ENCODE peak calls at places on chromosome 15, in nine cellular contexts. One of them, this sample, is unnamed.

GRCh38 chr15:91561371-91562100 is 292.0 kb upstream of the SLCO3A1 start:
- DNase-seq in OCI-LY7: no peak
- DNase-seq in NCI-H460: peak; percentile 8
- DNase-seq in ureter: no peak
- DNase-seq in LHCN-M2: no peak
- DNase-seq in NCI-H2171 treated with DMSO at 0.1 percent for 48 hours: no peak
- DNase-seq in LoVo: no peak
- DNase-seq in T-helper 17 cell: no peak
- DNase-seq in stimulated activated CD8-positive, alpha-beta memory T cell treated with anti-CD3 and anti-CD28 coated beads, Interleukin-15, amount 100 ng/mL, for 1 hour: no peak
- DNase-seq in this sample: no peak

GRCh38 chr15:34889486-34889885 is 80.1 kb downstream of the AQR start:
- DNase-seq in LHCN-M2: no peak
- DNase-seq in stimulated activated CD8-positive, alpha-beta memory T cell treated with anti-CD3 and anti-CD28 coated beads, Interleukin-15, amount 100 ng/mL, for 1 hour: no peak
- DNase-seq in T-helper 17 cell: no peak
- DNase-seq in NCI-H2171 treated with DMSO at 0.1 percent for 48 hours: no peak
- DNase-seq in LoVo: no peak
- DNase-seq in NCI-H460: no peak
- DNase-seq in OCI-LY7: no peak
- DNase-seq in ureter: no peak
- DNase-seq in this sample: no peak

GRCh38 chr15:31382693-31383005 is 56.0 kb downstream of the KLF13 start:
- DNase-seq in NCI-H2171 treated with DMSO at 0.1 percent for 48 hours: no peak
- DNase-seq in stimulated activated CD8-positive, alpha-beta memory T cell treated with anti-CD3 and anti-CD28 coated beads, Interleukin-15, amount 100 ng/mL, for 1 hour: no peak
- DNase-seq in ureter: no peak
- DNase-seq in NCI-H460: no peak
- DNase-seq in T-helper 17 cell: no peak
- DNase-seq in LHCN-M2: no peak
- DNase-seq in OCI-LY7: no peak
- DNase-seq in LoVo: no peak
- DNase-seq in this sample: no peak

GRCh38 chr15:74807302-74807701 is 5.3 kb upstream of the LMAN1L start:
- DNase-seq in OCI-LY7: no peak
- DNase-seq in stimulated activated CD8-positive, alpha-beta memory T cell treated with anti-CD3 and anti-CD28 coated beads, Interleukin-15, amount 100 ng/mL, for 1 hour: no peak
- DNase-seq in LHCN-M2: no peak
- DNase-seq in T-helper 17 cell: no peak
- DNase-seq in NCI-H2171 treated with DMSO at 0.1 percent for 48 hours: no peak
- DNase-seq in LoVo: no peak
- DNase-seq in ureter: no peak
- DNase-seq in NCI-H460: no peak
- DNase-seq in this sample: no peak

GRCh38 chr15:57462391-57462790 is 86.1 kb downstream of the CGNL1 start:
- DNase-seq in ureter: no peak
- DNase-seq in NCI-H2171 treated with DMSO at 0.1 percent for 48 hours: no peak
- DNase-seq in LoVo: no peak
- DNase-seq in stimulated activated CD8-positive, alpha-beta memory T cell treated with anti-CD3 and anti-CD28 coated beads, Interleukin-15, amount 100 ng/mL, for 1 hour: no peak
- DNase-seq in OCI-LY7: no peak
- DNase-seq in T-helper 17 cell: no peak
- DNase-seq in LHCN-M2: peak; percentile 24
- DNase-seq in NCI-H460: no peak
- DNase-seq in this sample: no peak

GRCh38 chr15:43402255-43402654 is 31.4 kb downstream of the TUBGCP4 start:
- DNase-seq in OCI-LY7: no peak
- DNase-seq in LHCN-M2: no peak
- DNase-seq in stimulated activated CD8-positive, alpha-beta memory T cell treated with anti-CD3 and anti-CD28 coated beads, Interleukin-15, amount 100 ng/mL, for 1 hour: no peak
- DNase-seq in ureter: no peak
- DNase-seq in T-helper 17 cell: no peak
- DNase-seq in LoVo: no peak
- DNase-seq in NCI-H2171 treated with DMSO at 0.1 percent for 48 hours: no peak
- DNase-seq in NCI-H460: no peak
- DNase-seq in this sample: no peak

GRCh38 chr15:96695426-96695825 is 364.9 kb downstream of the NR2F2 start:
- DNase-seq in ureter: no peak
- DNase-seq in stimulated activated CD8-positive, alpha-beta memory T cell treated with anti-CD3 and anti-CD28 coated beads, Interleukin-15, amount 100 ng/mL, for 1 hour: no peak
- DNase-seq in LoVo: no peak
- DNase-seq in T-helper 17 cell: no peak
- DNase-seq in LHCN-M2: no peak
- DNase-seq in NCI-H2171 treated with DMSO at 0.1 percent for 48 hours: no peak
- DNase-seq in OCI-LY7: no peak
- DNase-seq in NCI-H460: no peak
- DNase-seq in this sample: no peak

GRCh38 chr15:60384526-60385127 is 13.2 kb downstream of the ANXA2 start:
- DNase-seq in LoVo: no peak
- DNase-seq in LHCN-M2: no peak
- DNase-seq in ureter: no peak
- DNase-seq in NCI-H460: no peak
- DNase-seq in OCI-LY7: no peak
- DNase-seq in NCI-H2171 treated with DMSO at 0.1 percent for 48 hours: no peak
- DNase-seq in stimulated activated CD8-positive, alpha-beta memory T cell treated with anti-CD3 and anti-CD28 coated beads, Interleukin-15, amount 100 ng/mL, for 1 hour: no peak
- DNase-seq in T-helper 17 cell: no peak
- DNase-seq in this sample: no peak

GRCh38 chr15:45719490-45719889 is 84.7 kb downstream of the SQOR start:
- DNase-seq in OCI-LY7: no peak
- DNase-seq in stimulated activated CD8-positive, alpha-beta memory T cell treated with anti-CD3 and anti-CD28 coated beads, Interleukin-15, amount 100 ng/mL, for 1 hour: no peak
- DNase-seq in NCI-H2171 treated with DMSO at 0.1 percent for 48 hours: no peak
- DNase-seq in ureter: no peak
- DNase-seq in LoVo: no peak
- DNase-seq in NCI-H460: no peak
- DNase-seq in T-helper 17 cell: no peak
- DNase-seq in LHCN-M2: no peak
- DNase-seq in this sample: no peak

GRCh38 chr15:83694030-83694429 is 40.1 kb downstream of the ADAMTSL3 start:
- DNase-seq in NCI-H460: no peak
- DNase-seq in LoVo: no peak
- DNase-seq in NCI-H2171 treated with DMSO at 0.1 percent for 48 hours: no peak
- DNase-seq in stimulated activated CD8-positive, alpha-beta memory T cell treated with anti-CD3 and anti-CD28 coated beads, Interleukin-15, amount 100 ng/mL, for 1 hour: no peak
- DNase-seq in LHCN-M2: peak; percentile 52
- DNase-seq in T-helper 17 cell: no peak
- DNase-seq in OCI-LY7: no peak
- DNase-seq in ureter: no peak
- DNase-seq in this sample: no peak

GRCh38 chr15:90248760-90249122 is 615 bp upstream of the TTLL13 start:
- DNase-seq in LHCN-M2: no peak
- DNase-seq in stimulated activated CD8-positive, alpha-beta memory T cell treated with anti-CD3 and anti-CD28 coated beads, Interleukin-15, amount 100 ng/mL, for 1 hour: no peak
- DNase-seq in NCI-H2171 treated with DMSO at 0.1 percent for 48 hours: no peak
- DNase-seq in ureter: no peak
- DNase-seq in OCI-LY7: no peak
- DNase-seq in LoVo: no peak
- DNase-seq in NCI-H460: no peak
- DNase-seq in T-helper 17 cell: no peak
- DNase-seq in this sample: no peak

GRCh38 chr15:44157679-44158078 is 37.4 kb downstream of the FRMD5 start:
- DNase-seq in LoVo: peak; percentile 86
- DNase-seq in NCI-H2171 treated with DMSO at 0.1 percent for 48 hours: no peak
- DNase-seq in T-helper 17 cell: no peak
- DNase-seq in NCI-H460: no peak
- DNase-seq in LHCN-M2: peak; percentile 97
- DNase-seq in OCI-LY7: no peak
- DNase-seq in ureter: no peak
- DNase-seq in stimulated activated CD8-positive, alpha-beta memory T cell treated with anti-CD3 and anti-CD28 coated beads, Interleukin-15, amount 100 ng/mL, for 1 hour: no peak
- DNase-seq in this sample: no peak

GRCh38 chr15:87943629-87944028 is 312.9 kb downstream of the NTRK3 start:
- DNase-seq in NCI-H2171 treated with DMSO at 0.1 percent for 48 hours: no peak
- DNase-seq in OCI-LY7: no peak
- DNase-seq in LoVo: no peak
- DNase-seq in T-helper 17 cell: no peak
- DNase-seq in stimulated activated CD8-positive, alpha-beta memory T cell treated with anti-CD3 and anti-CD28 coated beads, Interleukin-15, amount 100 ng/mL, for 1 hour: no peak
- DNase-seq in ureter: no peak
- DNase-seq in LHCN-M2: no peak
- DNase-seq in NCI-H460: no peak
- DNase-seq in this sample: no peak

GRCh38 chr15:70608156-70608555 is 155.2 kb downstream of the UACA start:
- DNase-seq in ureter: no peak
- DNase-seq in stimulated activated CD8-positive, alpha-beta memory T cell treated with anti-CD3 and anti-CD28 coated beads, Interleukin-15, amount 100 ng/mL, for 1 hour: no peak
- DNase-seq in NCI-H460: no peak
- DNase-seq in T-helper 17 cell: no peak
- DNase-seq in OCI-LY7: no peak
- DNase-seq in LoVo: no peak
- DNase-seq in NCI-H2171 treated with DMSO at 0.1 percent for 48 hours: peak; percentile 50
- DNase-seq in LHCN-M2: no peak
- DNase-seq in this sample: no peak

GRCh38 chr15:69881310-69881660 is 216.4 kb downstream of the TLE3 start:
- DNase-seq in OCI-LY7: peak; percentile 84
- DNase-seq in LHCN-M2: no peak
- DNase-seq in ureter: no peak
- DNase-seq in NCI-H2171 treated with DMSO at 0.1 percent for 48 hours: peak; percentile 64
- DNase-seq in T-helper 17 cell: no peak
- DNase-seq in stimulated activated CD8-positive, alpha-beta memory T cell treated with anti-CD3 and anti-CD28 coated beads, Interleukin-15, amount 100 ng/mL, for 1 hour: no peak
- DNase-seq in LoVo: no peak
- DNase-seq in NCI-H460: no peak
- DNase-seq in this sample: no peak

GRCh38 chr15:43828061-43828657 is 1.4 kb downstream of the WDR76 start:
- DNase-seq in LoVo: no peak
- DNase-seq in ureter: no peak
- DNase-seq in NCI-H2171 treated with DMSO at 0.1 percent for 48 hours: no peak
- DNase-seq in LHCN-M2: peak; percentile 37
- DNase-seq in T-helper 17 cell: no peak
- DNase-seq in NCI-H460: no peak
- DNase-seq in stimulated activated CD8-positive, alpha-beta memory T cell treated with anti-CD3 and anti-CD28 coated beads, Interleukin-15, amount 100 ng/mL, for 1 hour: no peak
- DNase-seq in OCI-LY7: peak; percentile 64
- DNase-seq in this sample: no peak

GRCh38 chr15:78129098-78130011 is 1.9 kb downstream of the CIB2 start:
- DNase-seq in NCI-H460: no peak
- DNase-seq in stimulated activated CD8-positive, alpha-beta memory T cell treated with anti-CD3 and anti-CD28 coated beads, Interleukin-15, amount 100 ng/mL, for 1 hour: no peak
- DNase-seq in LHCN-M2: no peak
- DNase-seq in LoVo: no peak
- DNase-seq in T-helper 17 cell: no peak
- DNase-seq in NCI-H2171 treated with DMSO at 0.1 percent for 48 hours: peak; percentile 82
- DNase-seq in OCI-LY7: no peak
- DNase-seq in ureter: no peak
- DNase-seq in this sample: no peak

GRCh38 chr15:71532994-71533393 is 277.4 kb upstream of the NR2E3 start:
- DNase-seq in NCI-H2171 treated with DMSO at 0.1 percent for 48 hours: peak; percentile 67
- DNase-seq in LoVo: peak; percentile 18
- DNase-seq in OCI-LY7: peak; percentile 27
- DNase-seq in LHCN-M2: peak; percentile 35
- DNase-seq in T-helper 17 cell: no peak
- DNase-seq in NCI-H460: peak; percentile 6
- DNase-seq in stimulated activated CD8-positive, alpha-beta memory T cell treated with anti-CD3 and anti-CD28 coated beads, Interleukin-15, amount 100 ng/mL, for 1 hour: no peak
- DNase-seq in ureter: no peak
- DNase-seq in this sample: peak; percentile 2

GRCh38 chr15:89575656-89576416 is 567 bp downstream of the TICRR start:
- DNase-seq in ureter: no peak
- DNase-seq in T-helper 17 cell: no peak
- DNase-seq in stimulated activated CD8-positive, alpha-beta memory T cell treated with anti-CD3 and anti-CD28 coated beads, Interleukin-15, amount 100 ng/mL, for 1 hour: no peak
- DNase-seq in NCI-H2171 treated with DMSO at 0.1 percent for 48 hours: peak; percentile 16
- DNase-seq in LHCN-M2: peak; percentile 27
- DNase-seq in LoVo: no peak
- DNase-seq in NCI-H460: no peak
- DNase-seq in OCI-LY7: peak; percentile 25
- DNase-seq in this sample: no peak

GRCh38 chr15:66580643-66581042 is 14.8 kb upstream of the LCTL start:
- DNase-seq in stimulated activated CD8-positive, alpha-beta memory T cell treated with anti-CD3 and anti-CD28 coated beads, Interleukin-15, amount 100 ng/mL, for 1 hour: no peak
- DNase-seq in OCI-LY7: no peak
- DNase-seq in NCI-H2171 treated with DMSO at 0.1 percent for 48 hours: no peak
- DNase-seq in LoVo: no peak
- DNase-seq in LHCN-M2: peak; percentile 40
- DNase-seq in NCI-H460: no peak
- DNase-seq in T-helper 17 cell: no peak
- DNase-seq in ureter: no peak
- DNase-seq in this sample: no peak

GRCh38 chr15:36414670-36415069 is 164.8 kb upstream of the CDIN1 start:
- DNase-seq in LHCN-M2: no peak
- DNase-seq in T-helper 17 cell: no peak
- DNase-seq in LoVo: no peak
- DNase-seq in NCI-H2171 treated with DMSO at 0.1 percent for 48 hours: no peak
- DNase-seq in stimulated activated CD8-positive, alpha-beta memory T cell treated with anti-CD3 and anti-CD28 coated beads, Interleukin-15, amount 100 ng/mL, for 1 hour: no peak
- DNase-seq in ureter: no peak
- DNase-seq in OCI-LY7: no peak
- DNase-seq in NCI-H460: no peak
- DNase-seq in this sample: no peak

GRCh38 chr15:33045066-33045810 is 149.3 kb downstream of the FMN1 start:
- DNase-seq in NCI-H460: no peak
- DNase-seq in T-helper 17 cell: no peak
- DNase-seq in LHCN-M2: peak; percentile 42
- DNase-seq in stimulated activated CD8-positive, alpha-beta memory T cell treated with anti-CD3 and anti-CD28 coated beads, Interleukin-15, amount 100 ng/mL, for 1 hour: no peak
- DNase-seq in ureter: no peak
- DNase-seq in LoVo: no peak
- DNase-seq in NCI-H2171 treated with DMSO at 0.1 percent for 48 hours: peak; percentile 28
- DNase-seq in OCI-LY7: no peak
- DNase-seq in this sample: no peak

GRCh38 chr15:42576776-42577175 is 1.4 kb downstream of the STARD9 start:
- DNase-seq in NCI-H2171 treated with DMSO at 0.1 percent for 48 hours: peak; percentile 7
- DNase-seq in stimulated activated CD8-positive, alpha-beta memory T cell treated with anti-CD3 and anti-CD28 coated beads, Interleukin-15, amount 100 ng/mL, for 1 hour: no peak
- DNase-seq in LHCN-M2: no peak
- DNase-seq in LoVo: no peak
- DNase-seq in ureter: no peak
- DNase-seq in OCI-LY7: peak; percentile 36
- DNase-seq in NCI-H460: no peak
- DNase-seq in T-helper 17 cell: no peak
- DNase-seq in this sample: no peak

GRCh38 chr15:47477253-47477652 is 240.1 kb upstream of the SEMA6D start:
- DNase-seq in NCI-H2171 treated with DMSO at 0.1 percent for 48 hours: peak; percentile 54
- DNase-seq in ureter: no peak
- DNase-seq in NCI-H460: no peak
- DNase-seq in T-helper 17 cell: no peak
- DNase-seq in OCI-LY7: no peak
- DNase-seq in LoVo: no peak
- DNase-seq in LHCN-M2: no peak
- DNase-seq in stimulated activated CD8-positive, alpha-beta memory T cell treated with anti-CD3 and anti-CD28 coated beads, Interleukin-15, amount 100 ng/mL, for 1 hour: no peak
- DNase-seq in this sample: no peak

GRCh38 chr15:88274534-88275460 is 18.3 kb upstream of the NTRK3 start:
- DNase-seq in LoVo: peak; percentile 38
- DNase-seq in T-helper 17 cell: no peak
- DNase-seq in stimulated activated CD8-positive, alpha-beta memory T cell treated with anti-CD3 and anti-CD28 coated beads, Interleukin-15, amount 100 ng/mL, for 1 hour: peak; percentile 25
- DNase-seq in OCI-LY7: peak; percentile 68
- DNase-seq in ureter: peak; percentile 65
- DNase-seq in LHCN-M2: peak; percentile 29
- DNase-seq in NCI-H2171 treated with DMSO at 0.1 percent for 48 hours: peak; percentile 8
- DNase-seq in NCI-H460: peak; percentile 38
- DNase-seq in this sample: no peak

GRCh38 chr15:91099616-91100560 is at the start of gene SV2B:
- DNase-seq in NCI-H460: no peak
- DNase-seq in NCI-H2171 treated with DMSO at 0.1 percent for 48 hours: peak; percentile 52
- DNase-seq in stimulated activated CD8-positive, alpha-beta memory T cell treated with anti-CD3 and anti-CD28 coated beads, Interleukin-15, amount 100 ng/mL, for 1 hour: no peak
- DNase-seq in LoVo: no peak
- DNase-seq in ureter: no peak
- DNase-seq in LHCN-M2: no peak
- DNase-seq in OCI-LY7: no peak
- DNase-seq in T-helper 17 cell: peak; percentile 19
- DNase-seq in this sample: peak; percentile 36

GRCh38 chr15:44738340-44738984 is 2.1 kb downstream of the TRIM69 start:
- DNase-seq in OCI-LY7: peak; percentile 67
- DNase-seq in T-helper 17 cell: no peak
- DNase-seq in LoVo: peak; percentile 43
- DNase-seq in stimulated activated CD8-positive, alpha-beta memory T cell treated with anti-CD3 and anti-CD28 coated beads, Interleukin-15, amount 100 ng/mL, for 1 hour: no peak
- DNase-seq in NCI-H2171 treated with DMSO at 0.1 percent for 48 hours: peak; percentile 4
- DNase-seq in ureter: no peak
- DNase-seq in LHCN-M2: peak; percentile 65
- DNase-seq in NCI-H460: peak; percentile 61
- DNase-seq in this sample: peak; percentile 46

GRCh38 chr15:69996321-69996720 is 101.4 kb downstream of the TLE3 start:
- DNase-seq in LHCN-M2: no peak
- DNase-seq in OCI-LY7: no peak
- DNase-seq in NCI-H2171 treated with DMSO at 0.1 percent for 48 hours: peak; percentile 79
- DNase-seq in NCI-H460: no peak
- DNase-seq in stimulated activated CD8-positive, alpha-beta memory T cell treated with anti-CD3 and anti-CD28 coated beads, Interleukin-15, amount 100 ng/mL, for 1 hour: no peak
- DNase-seq in ureter: no peak
- DNase-seq in T-helper 17 cell: no peak
- DNase-seq in LoVo: no peak
- DNase-seq in this sample: no peak

GRCh38 chr15:42273900-42274692 is 863 bp upstream of the TMEM87A start:
- DNase-seq in OCI-LY7: peak; percentile 72
- DNase-seq in ureter: peak; percentile 70
- DNase-seq in T-helper 17 cell: peak; percentile 26
- DNase-seq in NCI-H2171 treated with DMSO at 0.1 percent for 48 hours: no peak
- DNase-seq in stimulated activated CD8-positive, alpha-beta memory T cell treated with anti-CD3 and anti-CD28 coated beads, Interleukin-15, amount 100 ng/mL, for 1 hour: peak; percentile 35
- DNase-seq in LoVo: peak; percentile 60
- DNase-seq in NCI-H460: no peak
- DNase-seq in LHCN-M2: peak; percentile 61
- DNase-seq in this sample: peak; percentile 29

GRCh38 chr15:89627256-89627970 is 27.9 kb downstream of the KIF7 start:
- DNase-seq in ureter: no peak
- DNase-seq in LHCN-M2: no peak
- DNase-seq in OCI-LY7: no peak
- DNase-seq in T-helper 17 cell: no peak
- DNase-seq in NCI-H460: no peak
- DNase-seq in NCI-H2171 treated with DMSO at 0.1 percent for 48 hours: no peak
- DNase-seq in LoVo: no peak
- DNase-seq in stimulated activated CD8-positive, alpha-beta memory T cell treated with anti-CD3 and anti-CD28 coated beads, Interleukin-15, amount 100 ng/mL, for 1 hour: no peak
- DNase-seq in this sample: no peak

GRCh38 chr15:25775317-25775912 is 87.7 kb downstream of the ATP10A start:
- DNase-seq in OCI-LY7: peak; percentile 26
- DNase-seq in T-helper 17 cell: no peak
- DNase-seq in LoVo: peak; percentile 31
- DNase-seq in ureter: peak; percentile 69
- DNase-seq in NCI-H2171 treated with DMSO at 0.1 percent for 48 hours: no peak
- DNase-seq in NCI-H460: peak; percentile 20
- DNase-seq in stimulated activated CD8-positive, alpha-beta memory T cell treated with anti-CD3 and anti-CD28 coated beads, Interleukin-15, amount 100 ng/mL, for 1 hour: no peak
- DNase-seq in LHCN-M2: peak; percentile 85
- DNase-seq in this sample: no peak